ENCODE peak calls at places on chromosomes 5 and 9, in four cellular contexts. T is AG09319, N is psoas muscle, U is A549. E is an unnamed sample.

GRCh38 chr9:89817186-89817960 is 212.6 kb downstream of the GADD45G start:
- DNase-seq in T (no peak), U (no peak), N (no peak), E (no peak)

GRCh38 chr9:129209109-129209508 is 31.0 kb upstream of the IER5L start:
- DNase-seq in N (no peak), T (no peak), U (no peak), E (no peak)

GRCh38 chr5:98292496-98292895 is 481.0 kb upstream of the RGMB start:
- DNase-seq in T (no peak), U (no peak), N (no peak), E (no peak)

GRCh38 chr9:4211806-4212205 is 88.1 kb downstream of the GLIS3 start:
- DNase-seq in U (no peak), T (no peak), N (no peak), E (no peak)

GRCh38 chr5:52985306-52985705 is 3.8 kb upstream of the ITGA2 start:
- DNase-seq in U (no peak), T (no peak), N (no peak), E (no peak)

GRCh38 chr9:69253057-69253456 is 72.0 kb upstream of the ENTREP1 start:
- DNase-seq in U (no peak), N (no peak), T (peak), E (no peak)

GRCh38 chr9:104842698-104843097 is 78.8 kb downstream of the NIPSNAP3B start:
- DNase-seq in N (no peak), T (no peak), U (no peak), E (no peak)

GRCh38 chr5:132270706-132271105 is 13.2 kb downstream of the PDLIM4 start:
- DNase-seq in T (no peak), N (no peak), U (no peak), E (no peak)

GRCh38 chr5:106584268-106584667 is 1086.5 kb downstream of the EFNA5 start:
- DNase-seq in T (no peak), U (no peak), N (no peak), E (no peak)

GRCh38 chr9:70085241-70085640 is 41.6 kb downstream of the MAMDC2 start:
- DNase-seq in U (no peak), T (no peak), N (no peak), E (peak)

GRCh38 chr5:8517461-8517860 is 648.5 kb downstream of the MTRR start:
- DNase-seq in N (no peak), U (no peak), T (no peak), E (no peak)

GRCh38 chr5:174324680-174325079 is 279.2 kb downstream of the NSG2 start:
- DNase-seq in T (no peak), U (no peak), N (no peak), E (no peak)

GRCh38 chr9:21810388-21810787 is 8.0 kb downstream of the MTAP start:
- DNase-seq in T (no peak), N (no peak), U (no peak), E (no peak)

GRCh38 chr5:132251220-132251725 is 6.2 kb upstream of the PDLIM4 start:
- DNase-seq in U (no peak), N (peak), T (no peak), E (no peak)

GRCh38 chr9:135173066-135173465 is 85.6 kb downstream of the OLFM1 start:
- DNase-seq in U (no peak), N (no peak), T (no peak), E (no peak)

GRCh38 chr5:4038994-4039393 is 443.4 kb downstream of the IRX1 start:
- DNase-seq in N (no peak), T (no peak), U (no peak), E (no peak)

GRCh38 chr5:112339761-112340160 is 79.3 kb downstream of the EPB41L4A start:
- DNase-seq in T (no peak), N (no peak), U (no peak), E (no peak)

GRCh38 chr5:90365328-90365727 is 44.2 kb downstream of the CETN3 start:
- DNase-seq in T (no peak), U (no peak), N (no peak), E (no peak)

DNA sequence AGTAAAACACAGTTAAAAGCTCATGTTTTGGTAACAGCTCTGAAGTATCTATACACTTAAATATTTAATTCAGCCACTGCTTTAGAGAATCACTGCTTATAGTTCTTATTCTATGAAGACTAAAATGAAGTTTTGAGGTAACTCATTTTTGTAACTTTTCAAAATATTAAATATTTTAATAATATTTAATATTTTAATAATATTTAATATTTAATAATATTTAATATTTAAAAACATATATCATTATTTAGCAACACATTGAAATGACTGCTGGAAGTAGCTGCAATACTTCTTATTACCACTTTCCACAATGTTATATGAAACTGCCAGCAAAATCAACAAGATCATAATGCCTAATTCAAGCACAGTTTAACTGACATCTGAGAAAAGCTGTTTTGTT is 18.7 kb upstream of the GCNT4 start:
- DNase-seq in N (no peak), T (no peak), U (no peak), E (no peak)
- TF ChIP-seq CTCF in N (no peak), T (no peak), U (no peak), E (no peak)

GRCh38 chr5:6435356-6435755 is 13.3 kb upstream of the UBE2QL1 start:
- DNase-seq in N (peak), U (no peak), T (no peak), E (peak)
- TF ChIP-seq CTCF in N (peak), U (peak), T (peak), E (peak)

DNA sequence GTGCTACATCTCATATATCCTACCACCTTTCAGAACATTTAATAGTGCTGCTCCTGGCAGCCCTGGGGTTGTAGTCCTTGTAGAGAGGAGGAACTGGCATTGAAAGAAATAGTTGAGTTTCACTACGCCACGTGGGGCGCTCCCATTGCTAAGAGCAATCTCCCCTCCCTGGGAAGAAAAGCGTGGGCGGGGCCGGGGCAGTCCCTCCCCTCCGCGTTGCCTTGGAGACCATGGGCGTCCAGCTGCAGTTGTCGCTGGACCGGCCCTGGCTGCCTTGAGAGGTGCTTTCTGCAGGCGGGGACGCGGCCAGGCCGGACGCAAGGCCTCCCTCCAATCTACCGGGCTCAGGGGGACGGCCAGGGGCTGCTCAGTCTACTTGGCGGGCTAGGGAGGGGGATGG is 368 bp upstream of the CCDC180 start:
- DNase-seq in N (peak), T (peak), U (no peak), E (peak)
- TF ChIP-seq CTCF in N (no peak), T (peak), U (no peak), E (no peak)

GRCh38 chr9:110588296-110588695 is 8.8 kb upstream of the SVEP1 start:
- DNase-seq in N (no peak), U (no peak), T (no peak), E (no peak)
- TF ChIP-seq CTCF in N (no peak), U (no peak), T (no peak), E (no peak)

E was measured in endothelial cell.